ENCODE peak calls at places on chromosome 1, in nine cellular contexts. One of them, this sample, is unnamed.

GRCh38 chr1:151458936-151459330 is 361 bp downstream of the POGZ start:
- DNase-seq in ovary: peak; percentile 76
- DNase-seq in left ventricle myocardium inferior: peak; percentile 67
- DNase-seq in mammary epithelial cell: peak; percentile 74
- DNase-seq in upper lobe of right lung: peak; percentile 84
- DNase-seq in colonic mucosa: peak; percentile 67
- DNase-seq in HCT116: peak; percentile 52
- DNase-seq in DND-41: peak; percentile 75
- DNase-seq in CD4-positive, alpha-beta T cell: peak; percentile 54
- DNase-seq in this sample: peak; percentile 86

GRCh38 chr1:91622586-91622985 is 121.9 kb downstream of the CDC7 start:
- DNase-seq in ovary: peak; percentile 69
- DNase-seq in left ventricle myocardium inferior: peak; percentile 33
- DNase-seq in mammary epithelial cell: no peak
- DNase-seq in upper lobe of right lung: no peak
- DNase-seq in colonic mucosa: peak; percentile 43
- DNase-seq in HCT116: no peak
- DNase-seq in DND-41: no peak
- DNase-seq in CD4-positive, alpha-beta T cell: no peak
- DNase-seq in this sample: peak; percentile 64

GRCh38 chr1:58922302-58923089 is 138.6 kb upstream of the JUN start:
- DNase-seq in ovary: peak; percentile 69
- DNase-seq in left ventricle myocardium inferior: peak; percentile 71
- DNase-seq in mammary epithelial cell: peak; percentile 88
- DNase-seq in upper lobe of right lung: peak; percentile 88
- DNase-seq in colonic mucosa: peak; percentile 85
- DNase-seq in HCT116: no peak
- DNase-seq in DND-41: no peak
- DNase-seq in CD4-positive, alpha-beta T cell: peak; percentile 27
- DNase-seq in this sample: peak; percentile 77

GRCh38 chr1:51541313-51542050 is 22.4 kb upstream of the EPS15 start:
- DNase-seq in ovary: no peak
- DNase-seq in left ventricle myocardium inferior: no peak
- DNase-seq in mammary epithelial cell: peak; percentile 71
- DNase-seq in upper lobe of right lung: no peak
- DNase-seq in colonic mucosa: no peak
- DNase-seq in HCT116: peak; percentile 77
- DNase-seq in DND-41: no peak
- DNase-seq in CD4-positive, alpha-beta T cell: no peak
- DNase-seq in this sample: no peak

GRCh38 chr1:116323419-116323987 is 49.5 kb upstream of the ATP1A1 start:
- DNase-seq in ovary: no peak
- DNase-seq in left ventricle myocardium inferior: no peak
- DNase-seq in mammary epithelial cell: no peak
- DNase-seq in upper lobe of right lung: no peak
- DNase-seq in colonic mucosa: no peak
- DNase-seq in HCT116: no peak
- DNase-seq in DND-41: no peak
- DNase-seq in CD4-positive, alpha-beta T cell: no peak
- DNase-seq in this sample: no peak

GRCh38 chr1:71766748-71767147 is 515.6 kb downstream of the NEGR1 start:
- DNase-seq in ovary: no peak
- DNase-seq in left ventricle myocardium inferior: no peak
- DNase-seq in mammary epithelial cell: no peak
- DNase-seq in upper lobe of right lung: no peak
- DNase-seq in colonic mucosa: no peak
- DNase-seq in HCT116: no peak
- DNase-seq in DND-41: no peak
- DNase-seq in CD4-positive, alpha-beta T cell: no peak
- DNase-seq in this sample: no peak

GRCh38 chr1:175463856-175464255 is 271.3 kb upstream of the KIAA0040 start:
- DNase-seq in ovary: no peak
- DNase-seq in left ventricle myocardium inferior: no peak
- DNase-seq in mammary epithelial cell: no peak
- DNase-seq in upper lobe of right lung: no peak
- DNase-seq in colonic mucosa: no peak
- DNase-seq in HCT116: no peak
- DNase-seq in DND-41: no peak
- DNase-seq in CD4-positive, alpha-beta T cell: no peak
- DNase-seq in this sample: no peak

GRCh38 chr1:153400244-153400643 is 9.4 kb upstream of the S100A8 start:
- DNase-seq in ovary: no peak
- DNase-seq in left ventricle myocardium inferior: no peak
- DNase-seq in mammary epithelial cell: no peak
- DNase-seq in upper lobe of right lung: no peak
- DNase-seq in colonic mucosa: no peak
- DNase-seq in HCT116: no peak
- DNase-seq in DND-41: no peak
- DNase-seq in CD4-positive, alpha-beta T cell: no peak
- DNase-seq in this sample: no peak

GRCh38 chr1:4494558-4494957 is 159.9 kb upstream of the AJAP1 start:
- DNase-seq in ovary: no peak
- DNase-seq in left ventricle myocardium inferior: no peak
- DNase-seq in mammary epithelial cell: no peak
- DNase-seq in upper lobe of right lung: no peak
- DNase-seq in colonic mucosa: no peak
- DNase-seq in HCT116: no peak
- DNase-seq in DND-41: no peak
- DNase-seq in CD4-positive, alpha-beta T cell: no peak
- DNase-seq in this sample: no peak

GRCh38 chr1:113416515-113416914 is 26.2 kb downstream of the MAGI3 start:
- DNase-seq in ovary: no peak
- DNase-seq in left ventricle myocardium inferior: no peak
- DNase-seq in mammary epithelial cell: no peak
- DNase-seq in upper lobe of right lung: no peak
- DNase-seq in colonic mucosa: no peak
- DNase-seq in HCT116: no peak
- DNase-seq in DND-41: no peak
- DNase-seq in CD4-positive, alpha-beta T cell: no peak
- DNase-seq in this sample: no peak

GRCh38 chr1:108079550-108079949 is 114.6 kb upstream of the VAV3 start:
- DNase-seq in ovary: no peak
- DNase-seq in left ventricle myocardium inferior: no peak
- DNase-seq in mammary epithelial cell: no peak
- DNase-seq in upper lobe of right lung: no peak
- DNase-seq in colonic mucosa: no peak
- DNase-seq in HCT116: no peak
- DNase-seq in DND-41: peak; percentile 93
- DNase-seq in CD4-positive, alpha-beta T cell: peak; percentile 40
- DNase-seq in this sample: no peak

GRCh38 chr1:167317463-167317862 is 96.8 kb downstream of the POU2F1 start:
- DNase-seq in ovary: no peak
- DNase-seq in left ventricle myocardium inferior: no peak
- DNase-seq in mammary epithelial cell: no peak
- DNase-seq in upper lobe of right lung: no peak
- DNase-seq in colonic mucosa: no peak
- DNase-seq in HCT116: no peak
- DNase-seq in DND-41: no peak
- DNase-seq in CD4-positive, alpha-beta T cell: no peak
- DNase-seq in this sample: no peak
- H3K9me3 ChIP-seq in ovary: no peaks in the 10 kb centered on the region
- H3K9me3 ChIP-seq in left ventricle myocardium inferior: peaks cover 52% of the 10 kb centered on the region
- H3K9me3 ChIP-seq in mammary epithelial cell: peaks cover 14% of the 10 kb centered on the region
- H3K9me3 ChIP-seq in upper lobe of right lung: peaks cover 27% of the 10 kb centered on the region
- H3K9me3 ChIP-seq in colonic mucosa: no peaks in the 10 kb centered on the region
- H3K9me3 ChIP-seq in HCT116: peaks cover 9% of the 10 kb centered on the region
- H3K9me3 ChIP-seq in DND-41: peaks cover 47% of the 10 kb centered on the region
- H3K9me3 ChIP-seq in CD4-positive, alpha-beta T cell: peaks cover 60% of the 10 kb centered on the region
- H3K9me3 ChIP-seq in this sample: peaks cover 39% of the 10 kb centered on the region

GRCh38 chr1:5743435-5744095 is 248.7 kb downstream of the NPHP4 start:
- DNase-seq in ovary: no peak
- DNase-seq in left ventricle myocardium inferior: no peak
- DNase-seq in mammary epithelial cell: no peak
- DNase-seq in upper lobe of right lung: peak; percentile 44
- DNase-seq in colonic mucosa: no peak
- DNase-seq in HCT116: no peak
- DNase-seq in DND-41: no peak
- DNase-seq in CD4-positive, alpha-beta T cell: no peak
- DNase-seq in this sample: no peak

GRCh38 chr1:5740865-5741860 is 251.1 kb downstream of the NPHP4 start:
- DNase-seq in ovary: no peak
- DNase-seq in left ventricle myocardium inferior: no peak
- DNase-seq in mammary epithelial cell: no peak
- DNase-seq in upper lobe of right lung: peak; percentile 35
- DNase-seq in colonic mucosa: no peak
- DNase-seq in HCT116: no peak
- DNase-seq in DND-41: no peak
- DNase-seq in CD4-positive, alpha-beta T cell: no peak
- DNase-seq in this sample: no peak

GRCh38 chr1:5740450-5740849 is 251.8 kb downstream of the NPHP4 start:
- DNase-seq in ovary: no peak
- DNase-seq in left ventricle myocardium inferior: no peak
- DNase-seq in mammary epithelial cell: no peak
- DNase-seq in upper lobe of right lung: no peak
- DNase-seq in colonic mucosa: no peak
- DNase-seq in HCT116: no peak
- DNase-seq in DND-41: no peak
- DNase-seq in CD4-positive, alpha-beta T cell: no peak
- DNase-seq in this sample: no peak

GRCh38 chr1:5742801-5743200 is 249.4 kb downstream of the NPHP4 start:
- DNase-seq in ovary: no peak
- DNase-seq in left ventricle myocardium inferior: no peak
- DNase-seq in mammary epithelial cell: no peak
- DNase-seq in upper lobe of right lung: peak; percentile 57
- DNase-seq in colonic mucosa: no peak
- DNase-seq in HCT116: no peak
- DNase-seq in DND-41: no peak
- DNase-seq in CD4-positive, alpha-beta T cell: no peak
- DNase-seq in this sample: no peak

DNA sequence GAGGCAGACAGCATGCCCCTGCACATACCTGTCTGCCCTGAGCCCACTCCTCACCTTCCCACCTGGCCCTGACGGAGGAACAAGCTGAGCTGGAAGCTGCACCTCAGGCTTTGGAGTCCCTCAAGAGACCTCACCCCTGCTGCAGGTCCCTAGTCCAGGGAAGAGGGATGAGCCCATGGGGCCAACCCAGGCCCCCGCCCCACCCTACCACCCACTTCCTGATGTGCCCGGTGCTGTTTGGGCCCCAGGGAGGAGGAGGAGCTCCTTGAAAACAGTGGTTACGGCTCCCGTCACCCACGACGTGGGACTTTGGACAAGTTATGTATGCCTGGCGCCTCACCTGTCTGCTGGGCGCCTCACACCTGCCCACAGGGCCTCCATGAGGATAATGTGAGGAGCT is 250.2 kb downstream of the NPHP4 start:
- DNase-seq in ovary: no peak
- DNase-seq in left ventricle myocardium inferior: no peak
- DNase-seq in mammary epithelial cell: no peak
- DNase-seq in upper lobe of right lung: peak; percentile 51
- DNase-seq in colonic mucosa: no peak
- DNase-seq in HCT116: no peak
- DNase-seq in DND-41: no peak
- DNase-seq in CD4-positive, alpha-beta T cell: no peak
- DNase-seq in this sample: no peak
- H3K9me3 ChIP-seq in ovary: no peaks in the 10 kb centered on the region
- H3K9me3 ChIP-seq in left ventricle myocardium inferior: no peaks in the 10 kb centered on the region
- H3K9me3 ChIP-seq in mammary epithelial cell: no peaks in the 10 kb centered on the region
- H3K9me3 ChIP-seq in upper lobe of right lung: no peaks in the 10 kb centered on the region
- H3K9me3 ChIP-seq in colonic mucosa: no peaks in the 10 kb centered on the region
- H3K9me3 ChIP-seq in HCT116: no peaks in the 10 kb centered on the region
- H3K9me3 ChIP-seq in DND-41: no peaks in the 10 kb centered on the region
- H3K9me3 ChIP-seq in CD4-positive, alpha-beta T cell: no peaks in the 10 kb centered on the region
- H3K9me3 ChIP-seq in this sample: no peaks in the 10 kb centered on the region

GRCh38 chr1:157279157-157280140 is 141.3 kb upstream of the ETV3 start:
- DNase-seq in ovary: no peak
- DNase-seq in left ventricle myocardium inferior: no peak
- DNase-seq in mammary epithelial cell: no peak
- DNase-seq in upper lobe of right lung: no peak
- DNase-seq in colonic mucosa: no peak
- DNase-seq in HCT116: no peak
- DNase-seq in DND-41: no peak
- DNase-seq in CD4-positive, alpha-beta T cell: no peak
- DNase-seq in this sample: no peak

GRCh38 chr1:157272899-157273774 is 134.9 kb upstream of the ETV3 start:
- DNase-seq in ovary: no peak
- DNase-seq in left ventricle myocardium inferior: no peak
- DNase-seq in mammary epithelial cell: no peak
- DNase-seq in upper lobe of right lung: no peak
- DNase-seq in colonic mucosa: no peak
- DNase-seq in HCT116: no peak
- DNase-seq in DND-41: no peak
- DNase-seq in CD4-positive, alpha-beta T cell: no peak
- DNase-seq in this sample: no peak

GRCh38 chr1:157277281-157277680 is 139.1 kb upstream of the ETV3 start:
- DNase-seq in ovary: no peak
- DNase-seq in left ventricle myocardium inferior: no peak
- DNase-seq in mammary epithelial cell: no peak
- DNase-seq in upper lobe of right lung: no peak
- DNase-seq in colonic mucosa: no peak
- DNase-seq in HCT116: no peak
- DNase-seq in DND-41: no peak
- DNase-seq in CD4-positive, alpha-beta T cell: no peak
- DNase-seq in this sample: no peak

GRCh38 chr1:157274698-157275534 is 136.7 kb upstream of the ETV3 start:
- DNase-seq in ovary: no peak
- DNase-seq in left ventricle myocardium inferior: no peak
- DNase-seq in mammary epithelial cell: peak; percentile 47
- DNase-seq in upper lobe of right lung: no peak
- DNase-seq in colonic mucosa: no peak
- DNase-seq in HCT116: no peak
- DNase-seq in DND-41: no peak
- DNase-seq in CD4-positive, alpha-beta T cell: no peak
- DNase-seq in this sample: no peak

GRCh38 chr1:157278383-157279156 is 140.4 kb upstream of the ETV3 start:
- DNase-seq in ovary: no peak
- DNase-seq in left ventricle myocardium inferior: no peak
- DNase-seq in mammary epithelial cell: no peak
- DNase-seq in upper lobe of right lung: no peak
- DNase-seq in colonic mucosa: no peak
- DNase-seq in HCT116: no peak
- DNase-seq in DND-41: no peak
- DNase-seq in CD4-positive, alpha-beta T cell: no peak
- DNase-seq in this sample: no peak
- H3K9me3 ChIP-seq in ovary: no peaks in the 10 kb centered on the region
- H3K9me3 ChIP-seq in left ventricle myocardium inferior: no peaks in the 10 kb centered on the region
- H3K9me3 ChIP-seq in mammary epithelial cell: no peaks in the 10 kb centered on the region
- H3K9me3 ChIP-seq in upper lobe of right lung: no peaks in the 10 kb centered on the region
- H3K9me3 ChIP-seq in colonic mucosa: no peaks in the 10 kb centered on the region
- H3K9me3 ChIP-seq in HCT116: no peaks in the 10 kb centered on the region
- H3K9me3 ChIP-seq in DND-41: no peaks in the 10 kb centered on the region
- H3K9me3 ChIP-seq in CD4-positive, alpha-beta T cell: no peaks in the 10 kb centered on the region
- H3K9me3 ChIP-seq in this sample: no peaks in the 10 kb centered on the region

GRCh38 chr1:196594700-196595099 is 13.5 kb downstream of the KCNT2 start:
- DNase-seq in ovary: no peak
- DNase-seq in left ventricle myocardium inferior: no peak
- DNase-seq in mammary epithelial cell: no peak
- DNase-seq in upper lobe of right lung: no peak
- DNase-seq in colonic mucosa: no peak
- DNase-seq in HCT116: no peak
- DNase-seq in DND-41: no peak
- DNase-seq in CD4-positive, alpha-beta T cell: no peak
- DNase-seq in this sample: no peak

GRCh38 chr1:196590012-196590708 is 18.1 kb downstream of the KCNT2 start:
- DNase-seq in ovary: no peak
- DNase-seq in left ventricle myocardium inferior: no peak
- DNase-seq in mammary epithelial cell: no peak
- DNase-seq in upper lobe of right lung: no peak
- DNase-seq in colonic mucosa: no peak
- DNase-seq in HCT116: no peak
- DNase-seq in DND-41: no peak
- DNase-seq in CD4-positive, alpha-beta T cell: no peak
- DNase-seq in this sample: no peak

GRCh38 chr1:196593955-196594354 is 14.3 kb downstream of the KCNT2 start:
- DNase-seq in ovary: no peak
- DNase-seq in left ventricle myocardium inferior: no peak
- DNase-seq in mammary epithelial cell: no peak
- DNase-seq in upper lobe of right lung: no peak
- DNase-seq in colonic mucosa: no peak
- DNase-seq in HCT116: no peak
- DNase-seq in DND-41: no peak
- DNase-seq in CD4-positive, alpha-beta T cell: no peak
- DNase-seq in this sample: no peak

GRCh38 chr1:196590959-196591358 is 17.3 kb downstream of the KCNT2 start:
- DNase-seq in ovary: no peak
- DNase-seq in left ventricle myocardium inferior: no peak
- DNase-seq in mammary epithelial cell: no peak
- DNase-seq in upper lobe of right lung: no peak
- DNase-seq in colonic mucosa: no peak
- DNase-seq in HCT116: no peak
- DNase-seq in DND-41: no peak
- DNase-seq in CD4-positive, alpha-beta T cell: no peak
- DNase-seq in this sample: no peak
- H3K9me3 ChIP-seq in ovary: no peaks in the 10 kb centered on the region
- H3K9me3 ChIP-seq in left ventricle myocardium inferior: no peaks in the 10 kb centered on the region
- H3K9me3 ChIP-seq in mammary epithelial cell: no peaks in the 10 kb centered on the region
- H3K9me3 ChIP-seq in upper lobe of right lung: no peaks in the 10 kb centered on the region
- H3K9me3 ChIP-seq in colonic mucosa: no peaks in the 10 kb centered on the region
- H3K9me3 ChIP-seq in HCT116: no peaks in the 10 kb centered on the region
- H3K9me3 ChIP-seq in DND-41: no peaks in the 10 kb centered on the region
- H3K9me3 ChIP-seq in CD4-positive, alpha-beta T cell: no peaks in the 10 kb centered on the region
- H3K9me3 ChIP-seq in this sample: no peaks in the 10 kb centered on the region